ENCODE peak calls at places on chromosomes 12 and 14, in four cellular contexts. Q, N, R and F are unnamed samples.
A peak's percentile ranks its signal among the peaks of the same experiment; 100 is the strongest.

GRCh38 chr12:7114851-7115250 is 5.8 kb upstream of the C1RL start:
- DNase-seq in Q (no peak), N (no peak), R (no peak), F (no peak)

GRCh38 chr14:94054936-94055335 is 26.1 kb downstream of the DDX24 start:
- DNase-seq in Q (no peak), N (no peak), R (no peak), F (no peak)

GRCh38 chr14:91354979-91355685 is 62.5 kb downstream of the CCDC88C start:
- DNase-seq in Q (peak; percentile 83), N (peak; percentile 49), R (no peak), F (no peak)

GRCh38 chr12:112116232-112117060 is 7.9 kb upstream of the NAA25 start:
- DNase-seq in Q (peak; percentile 77), N (peak; percentile 74), R (peak; percentile 83), F (no peak)

GRCh38 chr12:55724226-55724939 is 4.2 kb downstream of the RDH5 start:
- DNase-seq in Q (peak; percentile 76), N (peak; percentile 51), R (peak; percentile 60), F (no peak)

GRCh38 chr14:68495638-68496114 is 297.2 kb downstream of the ZFP36L1 start:
- DNase-seq in Q (no peak), N (no peak), R (no peak), F (peak; percentile 83)

GRCh38 chr12:32618115-32618514 is 61.0 kb upstream of the DNM1L start:
- DNase-seq in Q (no peak), N (no peak), R (peak; percentile 28), F (no peak)

GRCh38 chr14:21070083-21070609 is at the start of gene ARHGEF40:
- DNase-seq in Q (peak; percentile 58), N (peak; percentile 81), R (no peak), F (no peak)

DNA sequence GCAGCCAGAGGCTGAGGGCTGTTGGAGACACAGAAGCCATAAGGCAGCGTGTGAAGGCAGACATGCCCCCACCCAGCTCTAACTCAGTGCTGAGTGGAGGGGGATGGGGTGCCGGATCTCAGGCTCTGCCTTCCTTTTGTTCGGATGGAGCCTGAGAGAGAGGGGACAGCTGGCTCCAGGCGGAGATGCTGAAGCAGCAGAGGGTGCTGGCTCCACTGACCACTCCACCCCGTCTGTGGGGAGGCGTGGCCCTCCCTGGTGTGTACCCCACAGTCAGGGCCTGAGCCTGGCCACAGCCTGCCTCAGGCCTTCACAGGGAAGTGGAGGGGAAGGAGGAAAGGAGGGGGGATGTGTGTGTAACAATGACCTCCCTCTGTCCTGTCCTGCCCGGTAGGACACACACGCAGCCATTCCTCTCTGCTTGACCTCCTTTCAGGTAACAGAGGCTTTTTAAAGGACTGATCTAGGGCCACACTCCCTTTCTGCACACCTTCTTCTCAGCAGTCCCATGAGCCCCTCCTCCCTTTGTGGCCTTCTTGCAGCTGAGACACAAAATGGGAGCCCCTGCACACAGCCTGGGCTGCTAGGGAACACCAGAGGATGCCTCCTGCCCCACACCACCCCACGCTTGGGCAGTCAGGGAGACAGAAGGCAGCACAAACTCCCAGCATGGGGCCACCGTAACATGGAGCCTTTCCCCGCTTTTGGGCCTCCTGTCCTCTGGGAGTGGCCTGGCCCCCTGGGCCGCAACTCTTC is 9.6 kb upstream of the ENDOU start:
- DNase-seq in Q (peak; percentile 34), N (no peak), R (no peak), F (no peak)
- TF ChIP-seq NR2C2 in Q (no peak), N (no peak), R (no peak), F (no peak)

DNA sequence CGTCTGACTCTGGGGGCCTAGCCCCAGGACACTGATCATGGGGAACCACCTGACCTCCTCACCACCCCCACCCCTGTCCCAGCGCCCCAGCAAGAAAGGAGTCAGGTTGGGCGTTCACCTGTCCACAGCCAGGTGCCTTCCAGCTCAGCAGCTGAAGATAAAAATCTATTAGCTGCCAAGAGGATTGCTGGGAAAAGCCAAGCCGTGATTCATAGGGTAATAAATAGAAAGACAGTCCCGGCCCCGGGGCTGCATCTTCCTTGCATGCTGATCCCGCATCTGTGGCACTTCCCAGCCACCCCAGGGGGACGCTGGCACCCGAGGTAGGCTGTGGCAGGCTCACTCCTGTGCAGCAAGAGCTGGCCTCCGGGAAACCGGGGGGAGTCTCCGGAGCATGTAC is 70.2 kb upstream of the NCOR2 start:
- DNase-seq in Q (no peak), N (no peak), R (no peak), F (no peak)
- TF ChIP-seq NR2C2 in Q (no peak), N (no peak), R (no peak), F (no peak)

DNA sequence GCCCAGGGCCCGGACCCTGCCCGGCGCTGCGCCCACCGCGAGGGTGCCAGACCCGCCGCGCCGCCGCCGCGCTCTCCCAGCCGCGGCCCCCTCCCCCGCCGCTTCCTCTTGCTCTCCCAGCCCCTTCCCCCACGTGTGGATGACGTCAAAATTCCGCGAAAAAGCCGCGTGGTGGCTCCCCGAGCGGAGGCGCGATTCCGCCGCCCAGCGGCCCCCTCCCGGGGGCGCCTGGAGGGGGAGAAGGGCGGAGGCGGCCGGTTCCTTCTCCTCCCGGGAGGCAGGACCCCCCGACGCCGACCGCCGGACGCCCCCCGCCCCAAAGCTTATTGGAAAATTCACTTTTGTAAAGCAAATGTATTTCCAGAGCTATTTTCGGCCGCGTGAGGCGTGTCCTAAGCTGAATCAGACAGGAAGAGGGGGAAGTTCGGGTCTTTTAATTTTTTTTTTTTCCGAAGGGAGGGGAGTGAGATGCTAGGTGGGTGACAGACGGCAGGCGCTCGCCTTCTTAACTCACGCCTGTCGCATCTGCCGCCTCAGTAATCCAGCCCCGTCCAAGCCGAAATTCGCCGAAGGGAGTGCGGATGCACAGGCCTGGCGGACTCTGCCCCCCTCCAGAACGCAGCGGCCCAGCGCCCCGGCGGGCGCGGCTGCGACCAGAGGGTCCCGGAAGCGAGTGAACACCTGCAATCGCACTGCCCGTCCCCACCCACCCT is 4.1 kb upstream of the CCND2 start:
- DNase-seq in Q (peak; percentile 85), N (peak; percentile 68), R (no peak), F (no peak)
- TF ChIP-seq NR2C2 in Q (no peak), N (no peak), R (no peak), F (no peak)

DNA sequence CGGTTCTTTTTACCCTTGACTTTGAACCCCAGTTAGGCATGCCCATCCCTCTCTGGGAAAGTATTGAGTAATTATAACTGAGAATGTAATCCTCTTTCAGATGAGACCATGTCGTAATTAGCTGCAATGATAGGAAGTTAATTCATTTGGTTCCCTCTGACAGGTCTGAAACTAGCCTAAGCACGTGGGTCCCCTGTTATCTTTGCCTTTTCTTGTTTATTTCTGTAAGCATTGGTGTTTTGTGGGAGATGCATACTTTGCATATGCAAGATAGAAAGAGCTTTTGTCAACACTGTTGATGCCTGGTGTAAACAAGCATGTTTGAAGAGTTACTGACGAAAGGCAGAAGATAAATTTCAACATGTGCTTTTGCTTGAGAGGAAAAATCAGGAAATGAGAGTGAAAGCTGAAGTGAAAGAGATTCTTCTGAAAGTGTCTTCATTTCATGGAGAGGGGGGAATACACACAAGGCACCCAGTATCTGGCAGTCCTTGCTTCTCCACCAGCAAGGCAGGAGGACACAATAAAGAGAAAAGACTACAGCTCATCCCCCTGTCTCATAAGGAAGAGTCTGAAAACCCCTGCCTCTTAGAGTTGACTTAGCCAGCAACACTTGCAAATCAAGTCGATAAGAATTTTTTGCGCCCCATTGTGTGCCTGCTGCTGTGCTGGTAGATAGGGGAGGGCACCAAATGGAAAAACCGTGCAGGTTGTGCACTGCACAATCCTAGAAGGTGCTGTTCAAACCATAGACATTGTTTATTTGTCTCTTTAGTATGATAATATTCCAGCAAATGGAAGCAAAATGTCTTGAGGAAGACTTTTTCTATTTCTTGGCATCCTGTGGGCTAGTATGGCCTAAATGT is 77.8 kb downstream of the SLC24A4 start:
- DNase-seq in Q (no peak), N (no peak), R (no peak), F (peak; percentile 82)
- TF ChIP-seq NR2C2 in Q (no peak), N (no peak), R (no peak), F (no peak)

GRCh38 chr14:100810861-100811461 is 15.0 kb upstream of the MEG3 start:
- DNase-seq in Q (no peak), N (no peak), R (no peak), F (no peak)
- TF ChIP-seq NR2C2 in Q (no peak), N (no peak), R (no peak), F (no peak)

GRCh38 chr14:104355949-104356737 is 217.8 kb downstream of the KIF26A start:
- DNase-seq in Q (no peak), N (no peak), R (no peak), F (no peak)
- TF ChIP-seq NR2C2 in Q (no peak), N (no peak), R (no peak), F (no peak)

DNA sequence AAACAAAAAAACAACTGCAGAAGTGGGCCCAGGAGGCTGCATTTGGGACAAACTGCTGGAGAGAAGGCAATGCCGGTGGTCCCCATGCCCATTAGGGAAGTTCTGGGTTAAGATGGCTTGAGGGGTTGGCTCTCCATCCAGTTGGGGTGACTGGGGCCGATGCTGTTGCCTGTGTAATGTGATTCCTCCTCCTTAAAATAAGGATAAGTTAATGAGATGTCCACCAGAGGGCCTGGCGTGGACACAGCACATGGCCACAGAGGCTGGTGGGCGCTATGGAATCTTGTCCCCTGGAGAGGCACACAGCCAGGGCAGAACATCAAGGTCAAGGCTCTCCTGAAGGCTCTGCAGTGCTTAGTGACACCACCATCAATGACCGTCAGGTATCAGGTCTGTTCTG is 1.0 kb upstream of the TESC start:
- DNase-seq in Q (peak; percentile 42), N (peak; percentile 51), R (no peak), F (no peak)
- TF ChIP-seq NR2C2 in Q (no peak), N (no peak), R (no peak), F (no peak)

GRCh38 chr14:45970589-45970988 is 681.0 kb downstream of the RPL10L start:
- DNase-seq in Q (no peak), N (no peak), R (no peak), F (no peak)

GRCh38 chr14:45976001-45976400 is 675.6 kb downstream of the RPL10L start:
- DNase-seq in Q (no peak), N (no peak), R (no peak), F (no peak)

GRCh38 chr14:45968037-45968436 is 683.5 kb downstream of the RPL10L start:
- DNase-seq in Q (no peak), N (no peak), R (no peak), F (no peak)

DNA sequence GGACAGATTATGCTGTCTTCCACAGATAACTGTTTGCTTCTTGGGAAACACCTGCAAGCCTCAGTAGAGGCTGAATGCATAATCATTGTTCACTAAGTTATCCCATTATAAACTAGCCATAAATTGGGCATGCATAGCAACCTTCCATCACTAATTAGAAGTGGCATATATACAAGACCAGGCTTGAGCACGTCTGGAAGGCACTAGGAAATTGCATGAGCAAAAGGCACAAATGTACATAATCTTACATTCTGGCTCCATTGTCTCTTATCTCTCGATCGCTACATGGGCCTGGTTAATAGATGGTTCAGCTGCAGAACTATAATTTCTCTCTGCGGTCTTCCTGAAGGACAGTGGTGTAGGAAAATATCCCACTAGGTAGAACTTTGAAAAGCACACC is 679.2 kb downstream of the RPL10L start:
- DNase-seq in Q (no peak), N (no peak), R (no peak), F (no peak)
- TF ChIP-seq NR2C2 in Q (no peak), N (no peak), R (no peak), F (no peak)